ENCODE peak calls at places on chromosomes 1 and 21, in four cellular contexts. One of them, this sample, is unnamed.

GRCh38 chr1:177256153-177256814 is 85.5 kb downstream of the BRINP2 start:
- DNase-seq in tibial nerve: no peak
- DNase-seq in fibroblast of lung: peak
- DNase-seq in psoas muscle: peak
- DNase-seq in this sample: peak

GRCh38 chr1:8232036-8232757 is 85.7 kb upstream of the SLC45A1 start:
- DNase-seq in psoas muscle: no peak
- DNase-seq in fibroblast of lung: peak
- DNase-seq in tibial nerve: no peak
- DNase-seq in this sample: no peak

GRCh38 chr1:156750191-156750931 is 1.1 kb downstream of the HDGF start:
- DNase-seq in psoas muscle: no peak
- DNase-seq in fibroblast of lung: peak
- DNase-seq in tibial nerve: no peak
- DNase-seq in this sample: peak

GRCh38 chr1:44812822-44813543 is 4.7 kb downstream of the BTBD19 start:
- DNase-seq in tibial nerve: no peak
- DNase-seq in psoas muscle: peak
- DNase-seq in fibroblast of lung: no peak
- DNase-seq in this sample: no peak

GRCh38 chr1:83692524-83693336 is 306.2 kb downstream of the TTLL7 start:
- DNase-seq in fibroblast of lung: peak
- DNase-seq in tibial nerve: no peak
- DNase-seq in psoas muscle: no peak
- DNase-seq in this sample: no peak

GRCh38 chr1:229339520-229339919 is 3.3 kb downstream of the CCSAP start:
- DNase-seq in fibroblast of lung: no peak
- DNase-seq in tibial nerve: no peak
- DNase-seq in psoas muscle: no peak
- DNase-seq in this sample: no peak

GRCh38 chr1:111671849-111672248 is 52.3 kb downstream of the RAP1A start:
- DNase-seq in psoas muscle: no peak
- DNase-seq in tibial nerve: no peak
- DNase-seq in fibroblast of lung: no peak
- DNase-seq in this sample: no peak

GRCh38 chr1:203273869-203274602 is 31.3 kb upstream of the BTG2 start:
- DNase-seq in fibroblast of lung: no peak
- DNase-seq in tibial nerve: no peak
- DNase-seq in psoas muscle: peak
- DNase-seq in this sample: no peak

GRCh38 chr1:24321712-24322635 is 2.8 kb downstream of the GRHL3 start:
- DNase-seq in psoas muscle: peak
- DNase-seq in tibial nerve: no peak
- DNase-seq in fibroblast of lung: peak
- DNase-seq in this sample: peak

GRCh38 chr1:228530086-228530758 is 43.0 kb downstream of the RNF187 start:
- DNase-seq in psoas muscle: no peak
- DNase-seq in tibial nerve: no peak
- DNase-seq in fibroblast of lung: no peak
- DNase-seq in this sample: no peak

GRCh38 chr1:92907949-92908684 is 53.1 kb downstream of the DIPK1A start:
- DNase-seq in tibial nerve: no peak
- DNase-seq in psoas muscle: no peak
- DNase-seq in fibroblast of lung: peak
- DNase-seq in this sample: peak

GRCh38 chr21:38439957-38440356 is 58.3 kb downstream of the ERG start:
- DNase-seq in psoas muscle: no peak
- DNase-seq in fibroblast of lung: no peak
- DNase-seq in tibial nerve: no peak
- DNase-seq in this sample: no peak

GRCh38 chr1:31707711-31708110 is 3.9 kb upstream of the COL16A1 start:
- DNase-seq in fibroblast of lung: peak
- DNase-seq in psoas muscle: no peak
- DNase-seq in tibial nerve: no peak
- DNase-seq in this sample: no peak

GRCh38 chr1:21622466-21623315 is 46.5 kb downstream of the RAP1GAP start:
- DNase-seq in tibial nerve: no peak
- DNase-seq in fibroblast of lung: no peak
- DNase-seq in psoas muscle: no peak
- DNase-seq in this sample: no peak

GRCh38 chr1:222525956-222526355 is 21.9 kb downstream of the HHIPL2 start:
- DNase-seq in fibroblast of lung: no peak
- DNase-seq in tibial nerve: no peak
- DNase-seq in psoas muscle: no peak
- DNase-seq in this sample: no peak

DNA sequence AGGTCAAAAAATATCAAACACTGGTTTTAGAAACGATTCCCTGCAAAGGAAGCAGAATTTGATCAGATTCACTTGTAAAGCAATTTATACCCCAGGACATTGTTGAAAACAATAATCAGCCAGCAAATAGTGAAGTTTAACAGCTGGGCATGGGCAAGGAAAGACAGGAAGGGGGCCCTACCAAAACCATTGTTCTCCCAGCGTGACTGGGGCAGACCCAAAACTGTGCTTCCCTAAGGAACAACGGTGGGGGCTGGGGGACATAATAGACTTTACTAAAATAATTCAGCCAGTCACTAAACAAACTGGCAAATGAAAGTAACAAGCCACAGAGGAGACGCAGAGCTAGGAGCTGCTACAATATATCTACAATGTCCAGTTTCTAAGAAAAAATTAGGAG is 100.2 kb downstream of the AHCTF1 start:
- DNase-seq in tibial nerve: no peak
- DNase-seq in psoas muscle: no peak
- DNase-seq in fibroblast of lung: no peak
- DNase-seq in this sample: no peak
- H3K27ac ChIP-seq in tibial nerve: no peak
- H3K27ac ChIP-seq in psoas muscle: no peak
- H3K27ac ChIP-seq in fibroblast of lung: no peak
- H3K27ac ChIP-seq in this sample: no peak

GRCh38 chr1:38989979-38990378 is 1.1 kb upstream of the AKIRIN1 start:
- DNase-seq in fibroblast of lung: no peak
- DNase-seq in psoas muscle: no peak
- DNase-seq in tibial nerve: no peak
- DNase-seq in this sample: no peak

GRCh38 chr1:38992450-38993111 is 1.5 kb downstream of the AKIRIN1 start:
- DNase-seq in fibroblast of lung: no peak
- DNase-seq in tibial nerve: no peak
- DNase-seq in psoas muscle: no peak
- DNase-seq in this sample: no peak

GRCh38 chr1:38991638-38992449 is 768 bp downstream of the AKIRIN1 start:
- DNase-seq in fibroblast of lung: peak
- DNase-seq in tibial nerve: no peak
- DNase-seq in psoas muscle: no peak
- DNase-seq in this sample: no peak

GRCh38 chr1:38990746-38991637 is at the start of gene AKIRIN1:
- DNase-seq in psoas muscle: peak
- DNase-seq in fibroblast of lung: peak
- DNase-seq in tibial nerve: peak
- DNase-seq in this sample: peak

GRCh38 chr1:38990401-38990745 is 703 bp upstream of the AKIRIN1 start:
- DNase-seq in tibial nerve: no peak
- DNase-seq in psoas muscle: no peak
- DNase-seq in fibroblast of lung: peak
- DNase-seq in this sample: no peak
- H3K27ac ChIP-seq in tibial nerve: peak
- H3K27ac ChIP-seq in psoas muscle: peak
- H3K27ac ChIP-seq in fibroblast of lung: peak
- H3K27ac ChIP-seq in this sample: peak

GRCh38 chr1:116201921-116202320 is 90.7 kb downstream of the MAB21L3 start:
- DNase-seq in fibroblast of lung: peak
- DNase-seq in tibial nerve: no peak
- DNase-seq in psoas muscle: no peak
- DNase-seq in this sample: no peak

GRCh38 chr1:116205941-116206679 is 94.9 kb downstream of the MAB21L3 start:
- DNase-seq in tibial nerve: no peak
- DNase-seq in fibroblast of lung: no peak
- DNase-seq in psoas muscle: no peak
- DNase-seq in this sample: no peak

GRCh38 chr1:116207126-116207735 is 96.0 kb downstream of the MAB21L3 start:
- DNase-seq in fibroblast of lung: no peak
- DNase-seq in tibial nerve: no peak
- DNase-seq in psoas muscle: no peak
- DNase-seq in this sample: no peak

GRCh38 chr1:116203936-116204335 is 92.7 kb downstream of the MAB21L3 start:
- DNase-seq in fibroblast of lung: no peak
- DNase-seq in psoas muscle: no peak
- DNase-seq in tibial nerve: no peak
- DNase-seq in this sample: no peak

GRCh38 chr1:116203192-116203723 is 92.1 kb downstream of the MAB21L3 start:
- DNase-seq in tibial nerve: no peak
- DNase-seq in psoas muscle: no peak
- DNase-seq in fibroblast of lung: peak
- DNase-seq in this sample: no peak
- H3K27ac ChIP-seq in tibial nerve: no peak
- H3K27ac ChIP-seq in psoas muscle: no peak
- H3K27ac ChIP-seq in fibroblast of lung: no peak
- H3K27ac ChIP-seq in this sample: no peak

GRCh38 chr1:3577711-3578432 is 33.4 kb downstream of the MEGF6 start:
- DNase-seq in psoas muscle: no peak
- DNase-seq in tibial nerve: no peak
- DNase-seq in fibroblast of lung: peak
- DNase-seq in this sample: no peak
- H3K27ac ChIP-seq in psoas muscle: no peak
- H3K27ac ChIP-seq in tibial nerve: no peak
- H3K27ac ChIP-seq in fibroblast of lung: no peak
- H3K27ac ChIP-seq in this sample: no peak

GRCh38 chr1:113659010-113659409 is 100.3 kb downstream of the PHTF1 start:
- DNase-seq in tibial nerve: no peak
- DNase-seq in fibroblast of lung: peak
- DNase-seq in psoas muscle: no peak
- DNase-seq in this sample: no peak

GRCh38 chr1:113654883-113655282 is 104.4 kb downstream of the PHTF1 start:
- DNase-seq in fibroblast of lung: no peak
- DNase-seq in psoas muscle: no peak
- DNase-seq in tibial nerve: no peak
- DNase-seq in this sample: no peak

GRCh38 chr1:113660053-113660452 is 99.2 kb downstream of the PHTF1 start:
- DNase-seq in tibial nerve: no peak
- DNase-seq in psoas muscle: no peak
- DNase-seq in fibroblast of lung: no peak
- DNase-seq in this sample: no peak

GRCh38 chr1:113657556-113658063 is 101.7 kb downstream of the PHTF1 start:
- DNase-seq in tibial nerve: no peak
- DNase-seq in fibroblast of lung: no peak
- DNase-seq in psoas muscle: no peak
- DNase-seq in this sample: no peak

GRCh38 chr1:113657126-113657525 is 102.2 kb downstream of the PHTF1 start:
- DNase-seq in tibial nerve: no peak
- DNase-seq in psoas muscle: no peak
- DNase-seq in fibroblast of lung: no peak
- DNase-seq in this sample: no peak
- H3K27ac ChIP-seq in tibial nerve: no peak
- H3K27ac ChIP-seq in psoas muscle: peak
- H3K27ac ChIP-seq in fibroblast of lung: no peak
- H3K27ac ChIP-seq in this sample: no peak

DNA sequence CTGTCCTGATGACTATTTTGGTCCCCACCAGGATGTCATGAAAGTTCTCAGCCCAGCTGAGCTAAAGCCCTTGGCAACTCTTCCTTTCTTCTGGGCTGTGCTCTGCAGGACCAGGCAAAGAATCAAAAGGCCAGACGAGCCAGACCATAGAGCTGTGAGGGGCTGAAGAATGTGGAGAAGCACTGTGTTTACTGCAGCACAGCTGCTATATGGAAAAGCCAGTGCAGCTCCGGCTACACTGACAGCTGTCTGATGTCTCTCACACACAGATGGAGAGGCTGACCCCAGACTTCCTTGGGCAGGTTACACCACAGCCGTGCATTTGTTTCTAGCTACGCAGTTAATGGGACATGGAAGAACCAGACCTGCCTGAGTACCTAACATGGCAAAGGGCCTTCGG is 40.4 kb downstream of the CD247 start:
- DNase-seq in fibroblast of lung: no peak
- DNase-seq in psoas muscle: no peak
- DNase-seq in tibial nerve: no peak
- DNase-seq in this sample: no peak
- H3K27ac ChIP-seq in fibroblast of lung: no peak
- H3K27ac ChIP-seq in psoas muscle: no peak
- H3K27ac ChIP-seq in tibial nerve: no peak
- H3K27ac ChIP-seq in this sample: no peak

GRCh38 chr21:46605759-46606426 is 1.0 kb upstream of the S100B start:
- DNase-seq in fibroblast of lung: no peak
- DNase-seq in tibial nerve: no peak
- DNase-seq in psoas muscle: peak
- DNase-seq in this sample: no peak
- H3K27ac ChIP-seq in fibroblast of lung: no peak
- H3K27ac ChIP-seq in tibial nerve: peak
- H3K27ac ChIP-seq in psoas muscle: no peak
- H3K27ac ChIP-seq in this sample: no peak

DNA sequence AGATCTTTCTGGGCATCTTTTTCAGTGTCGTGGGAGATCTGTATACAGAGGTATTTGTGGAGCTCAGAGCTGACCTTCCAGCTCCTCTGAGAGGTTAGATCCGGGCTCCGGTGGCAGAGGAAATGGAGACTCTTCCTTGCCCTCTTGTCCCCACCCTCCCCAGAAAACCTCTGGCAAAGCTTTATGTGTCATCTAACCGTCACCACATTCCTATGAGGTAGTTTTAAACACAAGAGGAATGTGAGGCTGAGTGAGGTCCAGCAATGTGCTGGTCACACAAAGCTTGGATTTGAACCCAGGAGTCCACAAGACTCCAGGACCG is 1.2 kb downstream of the CD160 start:
- DNase-seq in tibial nerve: no peak
- DNase-seq in psoas muscle: no peak
- DNase-seq in fibroblast of lung: peak
- DNase-seq in this sample: peak
- H3K27ac ChIP-seq in tibial nerve: no peak
- H3K27ac ChIP-seq in psoas muscle: no peak
- H3K27ac ChIP-seq in fibroblast of lung: peak
- H3K27ac ChIP-seq in this sample: no peak